ENCODE peak calls at places on chromosomes 3 and 15, in nine cellular contexts. R is GM12891, A is transverse colon, F is H54, Q is uterus, U is lower leg skin, D is Peyer's patch, Z is spleen, S is K562. P is an unnamed sample.

GRCh38 chr3:185737020-185737419 is 87.8 kb downstream of the IGF2BP2 start:
- DNase-seq in S (no peak), U (no peak), A (no peak), R (no peak), Z (no peak), Q (no peak), D (no peak), F (peak), P (no peak)

GRCh38 chr3:42340466-42340865 is 69.9 kb downstream of the LYZL4 start:
- DNase-seq in A (no peak), Z (no peak), R (no peak), U (no peak), F (no peak), D (no peak), S (no peak), Q (no peak), P (no peak)

GRCh38 chr3:36969540-36970432 is 23.1 kb downstream of the EPM2AIP1 start:
- DNase-seq in Q (no peak), Z (no peak), F (peak), A (no peak), U (no peak), R (peak), S (peak), D (no peak), P (no peak)

GRCh38 chr15:81921163-81921562 is 124.7 kb downstream of the MEX3B start:
- DNase-seq in U (no peak), F (no peak), S (no peak), D (no peak), Q (no peak), Z (no peak), A (no peak), R (no peak), P (no peak)

GRCh38 chr15:46786886-46787285 is 930.4 kb upstream of the SEMA6D start:
- DNase-seq in Z (no peak), A (no peak), F (no peak), S (no peak), D (no peak), Q (no peak), U (no peak), R (no peak), P (no peak)

GRCh38 chr3:101803152-101803782 is 24.3 kb downstream of the NXPE3 start:
- DNase-seq in S (peak), R (no peak), Q (no peak), A (peak), U (peak), F (no peak), Z (peak), D (no peak), P (no peak)

GRCh38 chr3:11074007-11074406 is 80.3 kb upstream of the HRH1 start:
- DNase-seq in F (no peak), S (no peak), D (no peak), Q (no peak), A (no peak), U (no peak), Z (peak), R (no peak), P (no peak)

GRCh38 chr3:182400838-182401237 is 392.5 kb upstream of the ATP11B start:
- DNase-seq in S (no peak), A (no peak), Z (no peak), R (no peak), U (no peak), Q (no peak), F (no peak), D (no peak), P (no peak)

GRCh38 chr3:70570584-70570983 is 258.1 kb upstream of the MDFIC2 start:
- DNase-seq in S (no peak), R (no peak), D (no peak), F (no peak), U (no peak), A (no peak), Q (no peak), Z (no peak), P (no peak)

GRCh38 chr3:183369626-183370025 is 58.8 kb downstream of the MCF2L2 start:
- DNase-seq in R (no peak), D (no peak), A (no peak), F (no peak), Q (no peak), Z (no peak), S (no peak), U (no peak), P (no peak)

GRCh38 chr3:61141184-61141583 is 110.1 kb downstream of the FHIT start:
- DNase-seq in Q (no peak), A (no peak), U (no peak), S (no peak), D (no peak), Z (no peak), F (no peak), R (no peak), P (no peak)

GRCh38 chr3:119235151-119235550 is 5.5 kb downstream of the B4GALT4 start:
- DNase-seq in A (no peak), Z (no peak), R (no peak), U (no peak), D (no peak), F (peak), Q (no peak), S (no peak), P (no peak)

GRCh38 chr3:48411606-48412374 is 18.1 kb downstream of the PLXNB1 start:
- DNase-seq in R (peak), S (no peak), F (no peak), U (no peak), D (peak), A (no peak), Q (no peak), Z (peak), P (no peak)

GRCh38 chr15:52790941-52791751 is 1.0 kb upstream of the ONECUT1 start:
- DNase-seq in R (no peak), Z (peak), U (no peak), D (peak), Q (no peak), A (no peak), S (no peak), F (no peak), P (no peak)

GRCh38 chr3:110180733-110181132 is 843.4 kb upstream of the DPPA4 start:
- DNase-seq in U (peak), S (no peak), Q (peak), F (no peak), R (no peak), A (no peak), Z (no peak), D (no peak), P (no peak)

GRCh38 chr3:32077260-32078084 is 28.9 kb upstream of the GPD1L start:
- DNase-seq in S (peak), D (peak), Q (no peak), A (peak), U (no peak), Z (no peak), R (no peak), F (no peak), P (no peak)

GRCh38 chr3:71050521-71051258 is 532.8 kb downstream of the FOXP1 start:
- DNase-seq in F (no peak), Z (no peak), U (no peak), D (no peak), A (no peak), Q (no peak), S (peak), R (no peak), P (no peak)

GRCh38 chr3:47910777-47911440 is 105.3 kb downstream of the MAP4 start:
- DNase-seq in A (no peak), Q (no peak), Z (no peak), U (no peak), S (peak), F (peak), R (no peak), D (no peak), P (no peak)

GRCh38 chr3:28286595-28286994 is 45.2 kb downstream of the CMC1 start:
- DNase-seq in Q (no peak), S (peak), U (no peak), R (no peak), D (no peak), A (no peak), F (no peak), Z (no peak), P (no peak)

GRCh38 chr3:147298511-147298982 is 107.8 kb downstream of the ZIC4 start:
- DNase-seq in S (no peak), R (no peak), Q (no peak), U (peak), Z (no peak), D (no peak), A (no peak), F (peak), P (no peak)

GRCh38 chr3:28664123-28664522 is 315.5 kb upstream of the AZI2 start:
- DNase-seq in Z (no peak), F (no peak), U (no peak), A (no peak), D (no peak), S (no peak), R (no peak), Q (no peak), P (no peak)

GRCh38 chr15:77722759-77723460 is 90.2 kb upstream of the LINGO1 start:
- DNase-seq in U (no peak), Z (no peak), F (no peak), Q (no peak), D (no peak), S (no peak), A (no peak), R (no peak), P (no peak)

GRCh38 chr3:53628546-53629395 is 134.4 kb downstream of the CACNA1D start:
- DNase-seq in A (no peak), Q (no peak), U (no peak), D (no peak), S (no peak), R (no peak), F (no peak), Z (no peak), P (no peak)

GRCh38 chr15:26083457-26084350 is 220.6 kb upstream of the ATP10A start:
- DNase-seq in R (no peak), Z (no peak), U (no peak), D (no peak), A (no peak), S (peak), Q (no peak), F (no peak), P (no peak)

GRCh38 chr3:143763568-143764162 is 84.6 kb downstream of the SLC9A9 start:
- DNase-seq in R (no peak), F (no peak), U (no peak), S (no peak), Q (no peak), Z (no peak), A (no peak), D (no peak), P (no peak)

GRCh38 chr3:5162102-5162501 is 25.4 kb upstream of the EDEM1 start:
- DNase-seq in A (no peak), S (no peak), R (no peak), D (no peak), U (no peak), Z (no peak), F (peak), Q (no peak), P (no peak)

DNA sequence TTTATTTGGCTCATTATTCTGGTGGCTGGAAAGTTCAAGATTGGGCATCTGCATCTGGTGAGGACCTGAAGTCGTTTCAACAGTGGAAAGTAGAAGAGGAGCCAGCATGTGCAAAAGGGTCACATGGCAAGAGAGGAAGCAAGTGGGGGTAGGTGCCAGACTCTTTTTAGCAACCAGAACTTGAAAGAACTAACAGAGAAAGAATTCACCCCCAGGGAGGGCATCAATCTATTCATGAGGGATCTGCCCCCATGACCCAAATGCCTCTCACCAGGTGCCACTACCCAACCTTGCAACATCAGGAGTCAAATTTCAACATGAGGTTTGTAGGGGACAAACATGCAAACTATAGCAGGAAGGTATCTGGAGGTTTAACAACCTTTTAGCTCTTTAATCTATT is 10.3 kb upstream of the RYK start:
- DNase-seq in A (no peak), F (no peak), S (no peak), Q (no peak), R (no peak), Z (no peak), D (no peak), U (no peak), P (no peak)
- TF ChIP-seq POLR2A in A (no peak), F (no peak), S (no peak), Q (no peak), R (no peak), Z (no peak), D (no peak), U (no peak), P (no peak)

GRCh38 chr15:101488300-101489164 is 975 bp downstream of the PCSK6 start:
- DNase-seq in A (no peak), F (no peak), Q (no peak), U (no peak), R (no peak), D (no peak), S (peak), Z (no peak), P (no peak)
- TF ChIP-seq POLR2A in A (no peak), F (no peak), Q (no peak), U (no peak), R (no peak), D (no peak), S (no peak), Z (no peak), P (no peak)

GRCh38 chr3:170397579-170398177 is 21.0 kb upstream of the CLDN11 start:
- DNase-seq in S (no peak), Q (no peak), Z (no peak), R (no peak), D (no peak), U (no peak), F (no peak), A (no peak), P (no peak)
- TF ChIP-seq POLR2A in S (no peak), Q (no peak), Z (no peak), R (no peak), D (no peak), U (no peak), F (no peak), A (no peak), P (no peak)

GRCh38 chr15:96344706-96345559 is 14.4 kb downstream of the NR2F2 start:
- DNase-seq in D (no peak), U (no peak), A (no peak), S (no peak), Q (no peak), R (no peak), F (no peak), Z (no peak), P (no peak)
- TF ChIP-seq POLR2A in D (no peak), U (no peak), A (no peak), S (no peak), Q (no peak), R (no peak), F (no peak), Z (no peak), P (no peak)

DNA sequence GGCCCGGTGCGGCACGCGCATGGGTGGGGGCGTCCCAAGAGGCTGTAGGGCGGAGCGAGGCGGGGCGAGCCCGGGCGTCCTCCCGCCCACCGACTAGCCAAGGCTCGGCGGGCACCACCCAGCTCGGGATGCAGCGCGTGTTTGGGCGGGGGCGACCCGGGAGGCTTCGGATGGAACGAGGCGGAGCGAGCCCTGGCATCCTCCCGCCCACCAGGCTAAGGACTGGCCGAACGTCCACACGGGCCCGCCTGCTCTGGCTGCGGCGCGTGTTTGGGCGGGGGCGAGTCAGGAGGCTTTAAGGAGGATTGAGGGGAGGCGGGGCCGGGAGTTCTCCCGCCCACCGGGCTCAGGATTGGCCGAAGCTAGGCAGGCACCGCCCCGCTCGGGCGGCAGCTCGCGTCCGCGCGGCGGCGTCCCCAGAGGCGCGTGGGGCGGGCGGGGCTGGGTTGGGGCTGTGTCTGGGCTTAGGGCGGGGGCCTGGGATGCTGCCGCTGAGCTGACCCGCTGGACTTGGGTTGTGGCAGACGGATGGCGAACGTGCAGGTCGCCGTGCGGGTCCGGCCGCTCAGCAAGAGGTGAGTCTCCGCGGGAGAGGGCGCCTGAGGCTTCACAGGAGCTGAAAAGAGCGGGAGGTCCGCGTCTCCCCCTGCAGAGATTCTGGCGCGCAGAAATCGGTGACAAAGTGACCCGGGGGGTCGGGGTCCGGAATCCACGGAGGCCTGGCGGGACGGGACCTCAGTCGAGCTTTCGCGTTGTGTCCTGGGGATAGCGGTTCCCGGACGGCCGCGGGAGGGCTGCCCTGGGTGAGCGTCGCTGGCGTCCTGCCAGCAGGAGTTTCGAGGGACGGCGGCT is at the start of gene STARD9:
- DNase-seq in R (peak), Q (peak), F (peak), Z (peak), U (peak), S (peak), A (peak), D (peak), P (peak)
- TF ChIP-seq POLR2A in R (peak), Q (peak), F (peak), Z (no peak), U (no peak), S (peak), A (peak), D (no peak), P (peak)

P was measured in esophagus squamous epithelium.